ENCODE peak calls at places on chromosomes 16 and 17, in eight cellular contexts. T, P, I, W, S, G, F and D are unnamed samples.

GRCh38 chr17:57956311-57957119 is 1.3 kb upstream of the CUEDC1 start:
- DNase-seq in T (no peak), P (peak; percentile 9), I (no peak), W (peak; percentile 20), S (no peak), G (no peak), F (no peak), D (peak; percentile 78)

GRCh38 chr16:46884513-46885293 is 541 bp downstream of the GPT2 start:
- DNase-seq in T (peak; percentile 59), P (peak; percentile 67), I (no peak), W (no peak), S (peak; percentile 20), G (no peak), F (peak; percentile 28), D (no peak)

GRCh38 chr17:51461578-51462004 is 201.2 kb downstream of the UTP18 start:
- DNase-seq in T (peak; percentile 63), P (peak; percentile 62), I (peak; percentile 65), W (peak; percentile 54), S (peak; percentile 23), G (peak; percentile 27), F (peak; percentile 64), D (peak; percentile 10)

GRCh38 chr16:68921654-68922053 is 78.3 kb downstream of the TANGO6 start:
- DNase-seq in T (no peak), P (peak; percentile 58), I (no peak), W (peak; percentile 38), S (peak; percentile 75), G (peak; percentile 83), F (peak; percentile 74), D (no peak)

GRCh38 chr17:48215583-48216139 is 108.1 kb downstream of the SNX11 start:
- DNase-seq in T (peak; percentile 61), P (no peak), I (peak; percentile 46), W (no peak), S (peak; percentile 28), G (no peak), F (peak; percentile 65), D (no peak)

GRCh38 chr16:19858006-19858653 is 26.5 kb downstream of the GPRC5B start:
- DNase-seq in T (no peak), P (no peak), I (no peak), W (no peak), S (no peak), G (no peak), F (peak; percentile 15), D (no peak)

GRCh38 chr16:67723151-67723915 is 4.2 kb upstream of the GFOD2 start:
- DNase-seq in T (no peak), P (no peak), I (peak; percentile 86), W (no peak), S (peak; percentile 75), G (no peak), F (peak; percentile 45), D (no peak)

GRCh38 chr16:17277981-17278381 is 192.8 kb downstream of the XYLT1 start:
- DNase-seq in T (peak; percentile 50), P (peak; percentile 69), I (no peak), W (peak; percentile 61), S (peak; percentile 7), G (no peak), F (peak; percentile 26), D (no peak)

GRCh38 chr17:12070561-12070960 is 49.9 kb downstream of the MAP2K4 start:
- DNase-seq in T (no peak), P (no peak), I (peak; percentile 73), W (no peak), S (peak; percentile 89), G (no peak), F (peak; percentile 80), D (no peak)

GRCh38 chr17:39667262-39668140 is 752 bp upstream of the PNMT start:
- DNase-seq in T (peak; percentile 52), P (peak; percentile 42), I (no peak), W (peak; percentile 57), S (no peak), G (no peak), F (no peak), D (no peak)

GRCh38 chr16:48441863-48442279 is 56.7 kb upstream of the SIAH1 start:
- DNase-seq in T (no peak), P (no peak), I (no peak), W (no peak), S (no peak), G (no peak), F (no peak), D (no peak)

DNA sequence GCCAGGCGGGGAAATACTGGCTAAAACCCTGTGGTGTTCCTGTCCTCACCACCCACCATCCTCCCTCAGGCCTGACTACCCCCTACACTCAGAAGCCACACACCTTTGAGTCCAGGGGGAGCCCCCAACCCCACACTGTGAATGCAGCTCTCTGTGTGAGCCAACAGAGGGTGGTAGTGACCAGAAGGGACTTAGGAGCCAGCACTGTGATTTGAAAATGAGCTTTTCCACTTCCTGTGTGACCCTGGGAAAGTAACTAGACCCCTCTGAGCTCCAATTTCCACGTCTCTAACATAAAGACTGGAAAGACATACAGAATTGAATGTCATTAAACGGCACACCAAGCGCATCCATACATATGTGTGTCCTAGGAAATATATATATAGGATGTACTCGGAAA is 58.7 kb downstream of the SDK2 start:
- DNase-seq in T (no peak), P (no peak), I (no peak), W (no peak), S (no peak), G (no peak), F (no peak), D (no peak)
- TF ChIP-seq CTCF in T (peak; percentile 31), P (no peak), I (no peak), W (no peak), S (no peak), G (no peak), F (no peak), D (peak; percentile 26)

GRCh38 chr16:27403601-27403992 is 1.6 kb downstream of the IL21R start:
- DNase-seq in T (no peak), P (no peak), I (no peak), W (no peak), S (no peak), G (no peak), F (no peak), D (no peak)
- H3K4me3 ChIP-seq in T (no peak overlapping the region), P (no peak overlapping the region), I (no peak overlapping the region), W (peak overlapping the region; percentile 29), S (no peak overlapping the region), G (no peak overlapping the region), F (no peak overlapping the region), D (peak overlapping the region; percentile 74)

GRCh38 chr16:54817432-54817831 is 113.2 kb upstream of the IRX5 start:
- DNase-seq in T (peak; percentile 26), P (no peak), I (peak; percentile 54), W (peak; percentile 40), S (no peak), G (no peak), F (peak; percentile 27), D (no peak)
- TF ChIP-seq CTCF in T (peak; percentile 48), P (peak; percentile 6), I (peak; percentile 57), W (peak; percentile 13), S (no peak), G (peak; percentile 45), F (peak; percentile 26), D (no peak)

GRCh38 chr16:11310634-11310977 is 29.5 kb upstream of the PRM1 start:
- DNase-seq in T (no peak), P (no peak), I (no peak), W (no peak), S (no peak), G (no peak), F (no peak), D (no peak)

GRCh38 chr16:11312718-11313492 is 31.8 kb upstream of the PRM1 start:
- DNase-seq in T (no peak), P (peak; percentile 58), I (peak; percentile 77), W (peak; percentile 59), S (peak; percentile 78), G (no peak), F (peak; percentile 42), D (no peak)

GRCh38 chr16:11309895-11310633 is 28.9 kb upstream of the PRM1 start:
- DNase-seq in T (no peak), P (no peak), I (no peak), W (no peak), S (no peak), G (no peak), F (no peak), D (peak; percentile 77)

GRCh38 chr16:11308493-11309283 is 27.6 kb upstream of the PRM1 start:
- DNase-seq in T (peak; percentile 24), P (no peak), I (no peak), W (no peak), S (no peak), G (no peak), F (no peak), D (peak; percentile 61)

DNA sequence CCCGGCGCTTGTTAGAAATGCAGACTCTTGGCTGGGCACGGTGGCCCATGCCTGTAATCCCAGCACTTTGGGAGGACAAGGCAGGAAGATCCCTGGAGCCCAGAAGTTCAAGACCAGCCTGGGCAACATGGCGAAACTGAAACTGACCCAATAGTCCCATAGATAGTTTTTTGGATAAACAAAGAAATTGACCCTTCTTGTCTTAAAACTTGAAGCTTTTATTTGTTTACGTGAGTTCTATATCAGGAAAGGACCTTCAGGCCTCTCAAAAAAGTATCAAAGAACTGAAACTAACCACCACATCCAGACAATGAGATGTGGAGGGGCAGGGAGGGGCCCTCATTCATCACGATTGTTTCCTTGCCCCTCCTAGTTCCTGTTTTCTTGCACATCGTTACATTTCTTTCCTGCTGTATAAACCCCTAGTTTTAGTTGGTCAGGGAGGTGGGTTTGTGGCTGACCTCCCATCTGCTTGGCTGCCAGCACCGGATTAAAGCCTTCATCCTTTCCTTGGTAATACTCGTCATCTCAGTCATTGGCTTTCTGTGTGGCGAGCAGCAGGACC is 29.9 kb upstream of the PRM1 start:
- DNase-seq in T (no peak), P (no peak), I (no peak), W (no peak), S (no peak), G (no peak), F (no peak), D (peak; percentile 82)
- H3K4me3 ChIP-seq in T (no peak overlapping the region), P (no peak overlapping the region), I (no peak overlapping the region), W (no peak overlapping the region), S (no peak overlapping the region), G (no peak overlapping the region), F (no peak overlapping the region), D (no peak overlapping the region)

DNA sequence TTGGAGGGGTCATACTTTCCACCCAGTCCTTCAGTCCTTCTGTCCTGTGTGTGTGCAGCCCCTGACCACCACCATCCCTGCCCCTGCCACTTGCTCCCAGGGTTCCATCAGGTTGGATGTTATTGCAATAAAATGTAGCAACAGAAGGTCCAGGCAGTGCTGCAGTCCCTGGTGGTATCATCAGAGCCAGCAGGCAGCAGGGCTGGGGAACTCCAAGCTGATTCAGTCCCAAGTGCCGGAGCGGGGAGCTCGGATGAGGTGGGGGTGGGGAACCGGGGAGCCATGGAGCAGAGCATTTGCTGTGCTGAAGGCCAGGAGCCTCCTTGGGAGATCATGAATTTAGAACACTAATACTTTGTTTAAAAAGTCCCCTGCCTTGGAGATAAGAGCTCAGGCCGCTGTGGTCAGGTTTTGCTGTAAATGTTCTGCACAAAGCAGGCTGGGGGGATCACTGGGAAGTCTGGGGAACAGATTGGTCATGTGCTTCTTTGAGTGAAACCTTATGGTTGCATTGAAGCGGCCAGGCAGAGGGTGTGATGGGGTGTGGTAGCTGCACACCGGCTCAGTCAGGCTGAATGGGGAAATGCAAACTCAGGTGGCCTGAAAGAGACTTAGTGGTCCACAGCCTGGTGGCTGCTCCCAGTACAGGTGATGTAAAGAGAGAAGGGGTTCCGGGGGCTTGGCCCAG is 225.9 kb downstream of the SEC14L1 start:
- DNase-seq in T (no peak), P (no peak), I (peak; percentile 64), W (no peak), S (peak; percentile 86), G (no peak), F (peak; percentile 71), D (no peak)
- TF ChIP-seq CTCF in T (no peak), P (no peak), I (peak; percentile 17), W (no peak), S (no peak), G (no peak), F (peak; percentile 33), D (no peak)